ENCODE peak calls at places on chromosomes 11 and 22, in six cellular contexts. E is hepatocyte, J is K562, U is heart right ventricle, N is A549, T is prostate gland. B is an unnamed sample.

GRCh38 chr22:40340044-40340443 is 6.3 kb upstream of the ADSL start:
- DNase-seq in T (no peak), N (no peak), J (no peak), U (no peak), E (no peak), B (no peak)

GRCh38 chr22:30770716-30771115 is 76.0 kb downstream of the OSBP2 start:
- DNase-seq in E (no peak), J (no peak), U (no peak), T (no peak), N (no peak), B (no peak)

GRCh38 chr11:128772814-128773213 is 78.9 kb downstream of the FLI1 start:
- DNase-seq in E (no peak), T (no peak), N (no peak), U (peak; percentile 42), J (no peak), B (no peak)

GRCh38 chr11:95698939-95699562 is 90.5 kb downstream of the FAM76B start:
- DNase-seq in N (no peak), U (no peak), J (no peak), E (peak; percentile 20), T (no peak), B (no peak)

GRCh38 chr22:35961480-35961902 is 67.1 kb downstream of the RBFOX2 start:
- DNase-seq in E (peak; percentile 57), T (no peak), J (no peak), N (peak; percentile 7), U (peak; percentile 23), B (no peak)

GRCh38 chr22:45521178-45521577 is 18.5 kb downstream of the FBLN1 start:
- DNase-seq in J (no peak), T (no peak), U (no peak), E (no peak), N (no peak), B (no peak)

GRCh38 chr22:35604671-35605457 is 12.3 kb downstream of the MB start:
- DNase-seq in U (no peak), N (no peak), E (peak; percentile 44), J (peak; percentile 14), T (no peak), B (no peak)

GRCh38 chr11:119483881-119484371 is 61.0 kb upstream of the THY1 start:
- DNase-seq in J (no peak), N (no peak), U (no peak), E (no peak), T (no peak), B (no peak)

GRCh38 chr11:65338680-65339079 is 5.0 kb downstream of the DPF2 start:
- DNase-seq in N (no peak), T (no peak), E (no peak), J (peak; percentile 39), U (no peak), B (no peak)

GRCh38 chr11:110710520-110711381 is 1.5 kb downstream of the ARHGAP20 start:
- DNase-seq in J (no peak), N (no peak), T (peak; percentile 51), U (peak; percentile 24), E (peak; percentile 28), B (no peak)

GRCh38 chr11:114479331-114479730 is 40.1 kb downstream of the REXO2 start:
- DNase-seq in T (no peak), U (no peak), N (no peak), E (no peak), J (no peak), B (no peak)

GRCh38 chr11:75557649-75558494 is 4.2 kb upstream of the SERPINH1 start:
- DNase-seq in T (peak; percentile 48), E (peak; percentile 80), N (no peak), U (peak; percentile 39), J (peak; percentile 51), B (no peak)

GRCh38 chr11:75553182-75553581 is 8.9 kb upstream of the SERPINH1 start:
- DNase-seq in N (no peak), E (no peak), T (no peak), J (no peak), U (no peak), B (no peak)

GRCh38 chr11:75553889-75554257 is 8.2 kb upstream of the SERPINH1 start:
- DNase-seq in T (no peak), J (no peak), U (no peak), N (no peak), E (no peak), B (no peak)

GRCh38 chr11:75555079-75555811 is 6.8 kb upstream of the SERPINH1 start:
- DNase-seq in N (no peak), U (no peak), T (no peak), E (no peak), J (no peak), B (no peak)

GRCh38 chr11:75554258-75555022 is 7.6 kb upstream of the SERPINH1 start:
- DNase-seq in T (peak; percentile 19), U (peak; percentile 93), E (peak; percentile 93), J (peak; percentile 81), N (no peak), B (no peak)
- H3K4me1 ChIP-seq in T (peaks cover 9% of the 10 kb centered on the region), U (peaks cover 49% of the 10 kb centered on the region), E (peaks cover 31% of the 10 kb centered on the region), J (peaks cover 39% of the 10 kb centered on the region), N (peaks cover 28% of the 10 kb centered on the region), B (no peaks in the 10 kb centered on the region)

GRCh38 chr11:56932572-56933235 is 56.0 kb upstream of the OR5AK2 start:
- DNase-seq in U (no peak), E (peak; percentile 57), J (no peak), T (peak; percentile 19), N (peak; percentile 91), B (no peak)
- H3K4me1 ChIP-seq in U (no peaks in the 10 kb centered on the region), E (no peaks in the 10 kb centered on the region), J (no peaks in the 10 kb centered on the region), T (no peaks in the 10 kb centered on the region), N (peaks cover 21% of the 10 kb centered on the region), B (no peaks in the 10 kb centered on the region)

DNA sequence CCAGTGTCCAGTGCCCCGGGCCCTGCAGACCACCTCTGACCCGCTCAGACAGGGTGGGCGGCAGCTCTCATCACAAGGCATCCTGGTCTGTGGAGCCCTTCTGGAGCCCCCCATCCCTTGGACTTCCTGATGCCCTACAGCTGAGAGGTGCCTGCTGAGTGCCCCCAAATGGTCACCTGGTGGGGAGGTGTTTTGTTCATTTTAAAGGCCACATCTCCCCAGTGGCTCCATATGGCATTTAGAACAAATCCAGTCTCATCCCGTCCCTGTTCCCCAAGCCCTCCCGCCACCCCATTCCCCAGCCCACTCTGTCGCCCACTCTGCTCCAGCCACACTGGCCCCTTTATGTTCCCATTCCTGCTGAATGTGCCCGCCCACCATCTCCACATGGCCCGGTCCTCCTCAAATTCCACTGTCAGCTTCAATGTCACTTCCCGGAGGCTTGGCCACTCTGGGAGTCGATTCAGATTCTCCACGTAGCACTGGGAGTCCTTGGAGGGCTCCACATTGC is 32.8 kb downstream of the OSBPL5 start:
- DNase-seq in U (no peak), E (no peak), J (no peak), T (no peak), N (no peak), B (no peak)
- H3K4me1 ChIP-seq in U (peaks cover 29% of the 10 kb centered on the region), E (no peaks in the 10 kb centered on the region), J (peaks cover 49% of the 10 kb centered on the region), T (no peaks in the 10 kb centered on the region), N (no peaks in the 10 kb centered on the region), B (no peaks in the 10 kb centered on the region)

GRCh38 chr11:44269369-44270351 is 40.3 kb downstream of the ALX4 start:
- DNase-seq in N (no peak), T (no peak), J (peak; percentile 91), U (no peak), E (no peak), B (no peak)

GRCh38 chr11:44268073-44268806 is 41.7 kb downstream of the ALX4 start:
- DNase-seq in U (no peak), E (no peak), J (peak; percentile 49), T (no peak), N (no peak), B (no peak)

GRCh38 chr11:44266056-44266780 is 43.7 kb downstream of the ALX4 start:
- DNase-seq in T (no peak), U (no peak), J (no peak), N (no peak), E (no peak), B (no peak)

GRCh38 chr11:44268807-44269080 is 41.2 kb downstream of the ALX4 start:
- DNase-seq in T (no peak), E (no peak), U (no peak), J (no peak), N (no peak), B (no peak)

GRCh38 chr11:44267366-44268072 is 42.4 kb downstream of the ALX4 start:
- DNase-seq in J (peak; percentile 49), N (no peak), E (no peak), U (no peak), T (no peak), B (no peak)
- H3K4me1 ChIP-seq in J (peaks cover 80% of the 10 kb centered on the region), N (no peaks in the 10 kb centered on the region), E (no peaks in the 10 kb centered on the region), U (no peaks in the 10 kb centered on the region), T (no peaks in the 10 kb centered on the region), B (no peaks in the 10 kb centered on the region)

DNA sequence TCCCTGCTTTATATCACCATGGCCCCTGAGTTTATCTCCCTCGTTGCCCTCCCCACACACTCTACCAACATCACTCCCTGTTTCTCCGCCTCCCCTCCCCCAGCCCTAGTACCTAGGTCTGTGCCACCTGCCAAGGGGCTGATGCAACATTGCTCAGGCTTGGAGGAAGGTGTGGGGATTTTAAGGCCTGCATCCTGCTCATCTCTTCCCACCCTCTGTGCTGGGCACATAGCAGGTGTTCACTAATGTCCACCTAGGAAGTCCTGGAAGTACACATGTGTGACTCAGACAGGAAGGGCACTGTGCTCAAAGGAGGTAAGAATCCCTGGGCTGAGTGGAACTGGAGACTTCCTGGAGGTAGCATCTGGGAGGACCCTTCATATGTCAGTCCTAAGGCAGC is 37.0 kb downstream of the PDE2A start:
- DNase-seq in T (no peak), J (no peak), E (no peak), N (no peak), U (no peak), B (no peak)
- H3K4me1 ChIP-seq in T (no peaks in the 10 kb centered on the region), J (peaks cover 19% of the 10 kb centered on the region), E (no peaks in the 10 kb centered on the region), N (peaks cover 11% of the 10 kb centered on the region), U (peaks cover 72% of the 10 kb centered on the region), B (peaks cover 8% of the 10 kb centered on the region)

GRCh38 chr11:73194593-73194992 is 23.5 kb upstream of the P2RY2 start:
- DNase-seq in N (no peak), J (no peak), U (no peak), T (peak; percentile 50), E (peak; percentile 84), B (no peak)

GRCh38 chr11:73198677-73199076 is 19.4 kb upstream of the P2RY2 start:
- DNase-seq in U (no peak), N (peak; percentile 46), E (peak; percentile 81), J (no peak), T (no peak), B (no peak)

GRCh38 chr11:73197348-73197747 is 20.7 kb upstream of the P2RY2 start:
- DNase-seq in N (no peak), E (no peak), J (no peak), U (no peak), T (no peak), B (no peak)

GRCh38 chr11:73195191-73196007 is 22.7 kb upstream of the P2RY2 start:
- DNase-seq in J (no peak), N (peak; percentile 64), U (no peak), E (peak; percentile 74), T (peak; percentile 54), B (no peak)

GRCh38 chr11:73196576-73196975 is 21.5 kb upstream of the P2RY2 start:
- DNase-seq in T (no peak), J (no peak), N (no peak), U (no peak), E (no peak), B (no peak)
- H3K4me1 ChIP-seq in T (no peaks in the 10 kb centered on the region), J (peaks cover 5% of the 10 kb centered on the region), N (peaks cover 60% of the 10 kb centered on the region), U (no peaks in the 10 kb centered on the region), E (peaks cover 25% of the 10 kb centered on the region), B (no peaks in the 10 kb centered on the region)

B was measured in CD4-positive, CD25-positive, alpha-beta regulatory T cell.